ENCODE peak calls at places on chromosomes 11 and 22, in four cellular contexts. U is HepG2, C is K562, R is GM12878. E is an unnamed sample.

GRCh38 chr11:2549491-2549875 is 104.7 kb downstream of the KCNQ1 start:
- DNase-seq in R (no peak), C (no peak), U (no peak), E (no peak)

GRCh38 chr11:47784785-47785381 is 17.7 kb upstream of the FNBP4 start:
- DNase-seq in U (no peak), R (no peak), C (no peak), E (no peak)

GRCh38 chr11:115871161-115871750 is 367.0 kb upstream of the CADM1 start:
- DNase-seq in R (no peak), C (no peak), U (no peak), E (no peak)

GRCh38 chr22:27564806-27565205 is 236.8 kb downstream of the MN1 start:
- DNase-seq in U (no peak), R (no peak), C (no peak), E (no peak)

GRCh38 chr11:96620464-96621044 is 230.7 kb downstream of the JRKL start:
- DNase-seq in C (peak), U (no peak), R (no peak), E (no peak)

GRCh38 chr11:65293909-65294381 is 20.7 kb upstream of the CDC42EP2 start:
- DNase-seq in R (no peak), C (no peak), U (no peak), E (no peak)

GRCh38 chr11:44519989-44520737 is 45.3 kb upstream of the CD82 start:
- DNase-seq in C (no peak), U (no peak), R (no peak), E (no peak)

GRCh38 chr22:27331526-27332281 is 469.9 kb downstream of the MN1 start:
- DNase-seq in R (no peak), U (peak), C (no peak), E (peak)

GRCh38 chr11:133977067-133977681 is 20.4 kb upstream of the IGSF9B start:
- DNase-seq in R (peak), U (no peak), C (no peak), E (no peak)

GRCh38 chr22:29658171-29658570 is 54.7 kb downstream of the NF2 start:
- DNase-seq in R (no peak), U (no peak), C (no peak), E (no peak)

GRCh38 chr11:73141309-73142127 is 600 bp downstream of the FCHSD2 start:
- DNase-seq in C (peak), R (no peak), U (peak), E (peak)

GRCh38 chr11:71580057-71581003 is 2.3 kb downstream of the KRTAP5-11 start:
- DNase-seq in U (peak), R (no peak), C (peak), E (peak)

GRCh38 chr11:67628710-67629385 is 889 bp downstream of the NUDT8 start:
- DNase-seq in U (no peak), C (no peak), R (no peak), E (no peak)

GRCh38 chr11:117701781-117702180 is 95.2 kb downstream of the DSCAML1 start:
- DNase-seq in R (no peak), U (no peak), C (no peak), E (no peak)

GRCh38 chr11:76628408-76628947 is 42.1 kb downstream of the LRRC32 start:
- DNase-seq in C (no peak), R (no peak), U (no peak), E (no peak)

GRCh38 chr11:76629133-76629852 is 41.3 kb downstream of the LRRC32 start:
- DNase-seq in C (no peak), R (peak), U (no peak), E (no peak)

GRCh38 chr11:76631566-76632308 is 38.8 kb downstream of the LRRC32 start:
- DNase-seq in U (no peak), C (no peak), R (no peak), E (no peak)

GRCh38 chr11:76630600-76630999 is 39.9 kb downstream of the LRRC32 start:
- DNase-seq in U (no peak), R (no peak), C (no peak), E (no peak)

GRCh38 chr11:76629853-76630599 is 40.5 kb downstream of the LRRC32 start:
- DNase-seq in U (no peak), R (no peak), C (peak), E (no peak)
- TF ChIP-seq CREM in U (no peak), R (no peak), C (no peak), E (no peak)

GRCh38 chr11:57131080-57131790 is 50.5 kb upstream of the LRRC55 start:
- DNase-seq in R (no peak), U (peak), C (peak), E (peak)
- TF ChIP-seq ETV6 in R (no peak), U (no peak), C (no peak), E (no peak)

GRCh38 chr11:94127632-94128031 is 1.0 kb upstream of the PANX1 start:
- DNase-seq in R (no peak), U (no peak), C (no peak), E (no peak)

GRCh38 chr11:94128746-94129504 is at the start of gene PANX1:
- DNase-seq in C (peak), U (peak), R (no peak), E (peak)

GRCh38 chr11:94130589-94131362 is 2.1 kb downstream of the PANX1 start:
- DNase-seq in R (no peak), U (no peak), C (peak), E (no peak)

GRCh38 chr11:94129505-94130335 is 1.1 kb downstream of the PANX1 start:
- DNase-seq in U (no peak), C (no peak), R (no peak), E (peak)

DNA sequence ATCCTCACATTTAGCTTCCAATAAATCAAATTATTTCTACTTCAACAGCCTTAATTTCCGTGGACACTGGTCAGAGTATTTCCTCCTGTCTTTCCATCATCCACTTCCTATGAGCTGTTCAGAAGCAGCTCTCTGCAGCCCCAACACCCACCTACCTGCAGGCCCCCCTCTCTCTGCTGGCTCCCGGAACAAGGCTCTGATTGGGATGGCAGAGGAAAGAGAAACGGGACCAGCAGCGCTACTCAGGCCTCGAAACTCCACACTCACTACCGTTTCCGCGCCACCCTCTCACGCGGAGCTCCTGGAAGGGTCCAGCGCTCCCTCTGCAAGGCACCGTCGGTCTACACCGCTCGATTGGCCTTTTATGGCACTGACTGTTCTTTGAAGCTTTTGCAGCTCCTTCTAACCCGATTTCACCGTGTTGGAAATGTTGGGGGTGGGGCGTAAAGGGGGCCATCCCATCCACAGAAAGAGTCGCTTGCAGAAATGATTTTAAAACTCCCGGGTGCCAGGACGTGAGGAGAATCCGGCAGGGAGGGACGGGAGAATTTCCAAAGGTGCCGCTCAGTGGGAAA is 383 bp upstream of the PANX1 start:
- DNase-seq in R (no peak), U (no peak), C (no peak), E (peak)
- TF ChIP-seq ATF2 in R (no peak), U (no peak), C (no peak), E (no peak)

GRCh38 chr22:47928626-47929025 is 1166.2 kb downstream of the TBC1D22A start:
- DNase-seq in U (no peak), R (no peak), C (no peak), E (no peak)
- TF ChIP-seq CREM in U (no peak), R (no peak), C (no peak), E (no peak)

DNA sequence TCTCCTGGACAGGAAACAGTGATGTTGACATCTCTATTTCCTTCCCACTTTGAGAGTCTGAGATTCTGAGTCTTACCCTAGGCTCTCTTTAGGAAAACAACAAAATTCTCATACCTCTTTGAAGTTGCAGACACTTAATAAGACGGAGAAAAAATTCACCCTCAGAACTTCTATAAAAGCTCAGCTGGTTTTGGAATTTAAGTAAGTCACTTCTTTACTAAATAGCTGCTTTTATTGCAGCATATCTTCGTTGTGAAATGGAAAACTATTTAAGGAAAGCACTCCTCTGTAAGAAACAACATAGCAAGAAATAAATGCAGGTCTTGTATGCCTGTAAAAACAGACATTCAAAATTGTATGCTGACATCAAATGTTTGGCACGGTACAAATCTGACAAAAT is 79.1 kb downstream of the MSANTD4 start:
- DNase-seq in U (no peak), C (no peak), R (no peak), E (no peak)
- TF ChIP-seq ETV6 in U (no peak), C (no peak), R (no peak), E (no peak)

GRCh38 chr11:35600439-35600838 is 17.8 kb upstream of the FJX1 start:
- DNase-seq in U (no peak), C (no peak), R (no peak), E (no peak)
- TF ChIP-seq ATF2 in U (no peak), C (no peak), R (no peak), E (no peak)

GRCh38 chr11:124670732-124671131 is 2.8 kb downstream of the SIAE start:
- DNase-seq in C (peak), U (no peak), R (no peak), E (no peak)

GRCh38 chr11:124667601-124668000 is 5.9 kb downstream of the SIAE start:
- DNase-seq in C (peak), U (no peak), R (no peak), E (no peak)

GRCh38 chr11:124673333-124674167 is at the start of the genes SIAE and SPA17:
- DNase-seq in U (peak), R (peak), C (peak), E (peak)

GRCh38 chr11:124672531-124673215 is 866 bp downstream of the SIAE start:
- DNase-seq in R (no peak), U (no peak), C (peak), E (no peak)

GRCh38 chr11:124669193-124669592 is 4.3 kb downstream of the SIAE start:
- DNase-seq in C (peak), U (peak), R (no peak), E (peak)
- TF ChIP-seq CREM in C (no peak), U (no peak), R (no peak), E (no peak)

GRCh38 chr22:19876941-19877625 is 22.4 kb upstream of the GNB1L start:
- DNase-seq in C (no peak), R (no peak), U (no peak), E (peak)
- TF ChIP-seq ETV6 in C (no peak), R (no peak), U (no peak), E (no peak)

DNA sequence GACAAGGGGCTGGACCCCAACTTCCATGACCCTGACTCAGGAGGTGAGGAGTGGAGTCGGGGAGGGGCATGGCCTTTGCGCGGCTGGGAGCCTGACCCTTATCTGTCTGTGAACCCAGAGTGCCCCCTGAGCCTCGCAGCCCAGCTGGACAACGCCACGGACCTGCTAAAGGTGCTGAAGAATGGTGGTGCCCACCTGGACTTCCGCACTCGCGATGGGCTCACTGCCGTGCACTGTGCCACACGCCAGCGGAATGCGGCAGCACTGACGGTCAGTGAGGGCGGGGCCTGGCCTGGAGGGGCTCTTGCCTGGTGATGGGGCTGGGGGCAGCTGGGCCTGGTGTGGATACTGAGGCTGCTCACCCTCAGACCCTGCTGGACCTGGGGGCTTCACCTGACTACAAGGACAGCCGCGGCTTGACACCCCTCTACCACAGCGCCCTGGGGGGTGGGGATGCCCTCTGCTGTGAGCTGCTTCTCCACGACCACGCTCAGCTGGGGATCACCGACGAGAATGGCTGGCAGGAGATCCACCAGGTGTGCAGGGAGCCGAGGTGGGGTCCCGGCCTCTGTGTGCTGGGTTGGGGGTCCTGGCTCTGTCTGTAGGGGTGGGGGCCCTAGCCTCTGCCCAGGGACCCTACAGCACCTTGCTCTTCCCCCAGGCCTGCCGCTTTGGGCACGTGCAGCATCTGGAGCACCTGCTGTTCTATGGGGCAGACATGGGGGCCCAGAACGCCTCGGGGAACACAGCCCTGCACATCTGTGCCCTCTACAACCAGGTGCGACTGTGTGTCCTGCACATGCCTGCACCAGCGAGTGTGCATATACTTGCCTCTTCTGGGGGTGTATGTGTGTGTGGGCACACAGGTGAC is 6.3 kb downstream of the SHANK3 start:
- DNase-seq in R (no peak), U (no peak), C (no peak), E (no peak)
- TF ChIP-seq ATF2 in R (no peak), U (no peak), C (no peak), E (no peak)

DNA sequence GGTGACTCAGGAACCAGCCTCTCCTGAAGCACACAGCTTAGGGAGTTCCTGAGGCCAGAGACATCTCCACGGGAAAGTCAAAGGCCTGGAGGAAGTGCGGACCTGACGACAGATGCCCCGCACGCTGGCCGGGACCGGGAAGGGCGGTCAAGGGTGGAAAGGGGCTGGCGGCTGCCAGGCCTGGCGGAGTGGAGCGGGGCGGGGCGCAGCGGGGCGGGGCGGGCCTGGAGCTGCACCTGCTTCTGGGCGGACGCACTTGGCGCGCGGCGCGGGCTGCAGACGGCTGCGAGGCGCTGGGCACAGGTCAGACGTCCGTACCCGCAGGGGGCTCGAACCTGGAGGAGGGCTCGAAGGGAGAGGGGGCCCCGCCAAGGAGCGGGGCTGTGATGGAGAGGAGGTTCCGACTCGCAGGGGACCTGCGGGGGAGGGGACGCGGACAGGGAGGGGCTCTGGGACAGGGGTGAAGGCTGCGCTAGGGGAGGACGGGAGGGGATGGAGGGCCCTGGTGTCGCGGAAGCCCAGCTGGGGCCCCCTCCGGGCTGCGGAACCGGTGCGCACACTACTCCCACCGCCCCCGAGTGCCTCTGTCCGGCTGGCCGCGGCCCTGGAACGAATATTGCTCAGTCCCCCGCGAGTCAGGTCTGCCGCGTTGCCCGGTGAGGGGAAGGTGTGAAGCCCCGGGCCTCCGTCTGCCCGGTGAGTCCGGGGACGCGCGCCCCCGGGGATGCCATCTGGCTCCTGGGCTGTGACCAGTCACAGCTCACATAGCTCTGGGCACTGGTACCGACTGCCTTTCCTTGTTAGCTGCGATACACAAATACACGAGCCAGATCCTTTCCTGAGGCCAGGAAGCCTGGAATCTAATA is at the start of gene TMEM45B:
- DNase-seq in U (no peak), R (no peak), C (no peak), E (peak)
- TF ChIP-seq CREM in U (no peak), R (no peak), C (no peak), E (no peak)